ENCODE peak calls at places on chromosome 18, in eight cellular contexts. U is lower lobe of right lung, Q is uterus, A is Peyer's patch, P is adrenal gland, Z is small intestine, G is sigmoid colon, F is hepatocyte. E is an unnamed sample.

GRCh38 chr18:32707586-32707985 is 65.2 kb downstream of the KLHL14 start:
- DNase-seq in U (no peak), P (no peak), A (no peak), Q (no peak), Z (peak; percentile 9), F (peak; percentile 11), G (no peak), E (no peak)

GRCh38 chr18:39752351-39752750 is 2186.8 kb upstream of the CELF4 start:
- DNase-seq in G (no peak), F (no peak), Z (no peak), Q (no peak), U (no peak), P (no peak), A (no peak), E (no peak)

GRCh38 chr18:55449412-55450140 is 138.4 kb downstream of the TCF4 start:
- DNase-seq in A (no peak), P (no peak), U (no peak), Z (no peak), Q (no peak), G (no peak), F (no peak), E (peak; percentile 51)

GRCh38 chr18:65936678-65937077 is 185.9 kb downstream of the CDH7 start:
- DNase-seq in F (no peak), P (no peak), Z (no peak), G (no peak), Q (no peak), A (no peak), U (no peak), E (no peak)

GRCh38 chr18:73614812-73615211 is 532.8 kb downstream of the FBXO15 start:
- DNase-seq in P (no peak), G (no peak), Q (no peak), Z (no peak), U (no peak), A (no peak), F (no peak), E (no peak)

GRCh38 chr18:59566507-59566906 is 130.7 kb downstream of the CCBE1 start:
- DNase-seq in A (no peak), G (no peak), Q (peak; percentile 65), P (peak; percentile 21), U (no peak), F (peak; percentile 44), Z (no peak), E (no peak)

GRCh38 chr18:7567487-7568425 is 640 bp downstream of the PTPRM start:
- DNase-seq in G (peak; percentile 83), Z (peak; percentile 27), F (peak; percentile 77), Q (peak; percentile 57), P (peak; percentile 61), A (no peak), U (peak; percentile 68), E (no peak)

GRCh38 chr18:68916734-68917133 is 118.9 kb downstream of the CCDC102B start:
- DNase-seq in U (no peak), A (no peak), F (no peak), Q (no peak), Z (no peak), G (no peak), P (no peak), E (no peak)

GRCh38 chr18:24364177-24364576 is 33.4 kb downstream of the OSBPL1A start:
- DNase-seq in P (no peak), F (no peak), A (no peak), U (no peak), Z (no peak), Q (no peak), G (no peak), E (no peak)

GRCh38 chr18:79204889-79205807 is 136.0 kb downstream of the ATP9B start:
- DNase-seq in A (no peak), F (no peak), U (no peak), G (no peak), Z (no peak), P (no peak), Q (no peak), E (no peak)

GRCh38 chr18:43876286-43877082 is 599.2 kb upstream of the SYT4 start:
- DNase-seq in G (no peak), Q (peak; percentile 22), A (no peak), Z (no peak), F (peak; percentile 29), P (no peak), U (no peak), E (no peak)

GRCh38 chr18:34115409-34116081 is 109.2 kb downstream of the NOL4 start:
- DNase-seq in Q (no peak), A (no peak), F (no peak), G (no peak), Z (peak; percentile 35), P (no peak), U (no peak), E (no peak)

GRCh38 chr18:37512400-37512799 is 53.2 kb downstream of the CELF4 start:
- DNase-seq in G (no peak), Q (no peak), U (no peak), F (no peak), P (no peak), A (no peak), Z (no peak), E (no peak)

GRCh38 chr18:77086656-77087390 is 45.8 kb downstream of the MBP start:
- DNase-seq in U (no peak), Z (peak; percentile 47), A (no peak), G (no peak), F (peak; percentile 64), P (no peak), Q (no peak), E (no peak)

GRCh38 chr18:79856119-79857080 is 58.7 kb downstream of the KCNG2 start:
- DNase-seq in P (no peak), F (peak; percentile 73), Q (no peak), A (peak; percentile 22), U (no peak), G (no peak), Z (no peak), E (peak; percentile 9)

GRCh38 chr18:51235011-51235789 is 37.7 kb upstream of the MEX3C start:
- DNase-seq in U (no peak), Z (no peak), Q (no peak), G (no peak), F (peak; percentile 16), A (no peak), P (no peak), E (no peak)

GRCh38 chr18:25133879-25134278 is 218.1 kb downstream of the ZNF521 start:
- DNase-seq in P (no peak), A (no peak), G (no peak), F (no peak), Q (no peak), Z (no peak), U (no peak), E (no peak)

GRCh38 chr18:38025433-38026038 is 459.9 kb upstream of the CELF4 start:
- DNase-seq in P (no peak), G (no peak), A (no peak), F (peak; percentile 23), U (no peak), Z (no peak), Q (no peak), E (no peak)

GRCh38 chr18:37717656-37718055 is 152.1 kb upstream of the CELF4 start:
- DNase-seq in U (no peak), G (no peak), P (no peak), Z (no peak), F (no peak), Q (no peak), A (no peak), E (no peak)

GRCh38 chr18:59835656-59836379 is 64.0 kb upstream of the PMAIP1 start:
- DNase-seq in P (no peak), U (no peak), F (no peak), A (no peak), Q (no peak), G (no peak), Z (no peak), E (no peak)

GRCh38 chr18:51433296-51433695 is 235.8 kb upstream of the MEX3C start:
- DNase-seq in P (no peak), F (no peak), Z (no peak), U (no peak), G (no peak), Q (no peak), A (no peak), E (no peak)

DNA sequence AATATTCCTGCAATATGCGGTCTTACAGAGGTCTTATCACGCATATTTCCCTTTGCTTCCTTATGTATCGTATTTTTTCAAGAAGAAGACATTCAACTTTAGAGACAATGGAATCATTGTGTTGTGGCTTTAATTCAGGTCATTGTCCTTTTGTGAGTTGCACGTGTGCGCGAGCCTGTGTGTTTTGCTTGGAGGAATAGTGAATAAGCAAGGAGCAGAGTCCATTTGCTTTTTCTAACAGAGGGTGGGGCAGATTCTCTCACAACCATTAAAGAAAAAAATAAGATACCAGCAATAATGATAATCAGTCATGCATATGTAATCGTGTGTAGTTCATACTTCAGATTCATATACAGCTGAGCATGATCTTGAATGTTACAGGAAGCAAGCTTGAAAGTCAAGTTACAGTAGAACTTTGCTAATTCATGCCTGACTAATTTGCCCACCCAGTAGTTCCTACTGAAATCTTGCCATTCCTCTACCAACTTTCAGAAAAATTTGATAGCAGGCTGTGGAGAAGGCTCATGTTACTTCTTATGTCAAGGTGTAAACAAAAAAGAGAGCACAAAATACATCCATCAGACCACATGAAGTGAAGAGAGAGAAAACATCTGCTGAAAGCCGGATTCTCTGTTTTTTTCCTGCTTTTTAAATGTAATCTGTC is 243.7 kb downstream of the NEDD4L start:
- DNase-seq in F (peak; percentile 64), G (no peak), Z (peak; percentile 95), Q (no peak), P (no peak), U (no peak), A (no peak), E (no peak)
- H3K4me1 ChIP-seq in F (peaks cover 64% of the 10 kb centered on the region), G (peaks cover 59% of the 10 kb centered on the region), Z (no peaks in the 10 kb centered on the region), Q (no peaks in the 10 kb centered on the region), P (no peaks in the 10 kb centered on the region), U (peaks cover 61% of the 10 kb centered on the region), A (no peaks in the 10 kb centered on the region), E (no peaks in the 10 kb centered on the region)

GRCh38 chr18:50096766-50097435 is 98.0 kb downstream of the MYO5B start:
- DNase-seq in G (no peak), Q (no peak), Z (no peak), P (no peak), U (no peak), A (no peak), F (no peak), E (no peak)
- H3K4me3 ChIP-seq in G (no peak overlapping the region), Q (no peak overlapping the region), Z (no peak overlapping the region), P (no peak overlapping the region), U (no peak overlapping the region), A (no peak overlapping the region), F (no peak overlapping the region), E (no peak overlapping the region)

GRCh38 chr18:3357516-3357915 is 92.5 kb upstream of the TGIF1 start:
- DNase-seq in U (no peak), Q (no peak), G (no peak), P (no peak), A (no peak), F (no peak), Z (no peak), E (no peak)
- H3K4me1 ChIP-seq in U (no peaks in the 10 kb centered on the region), Q (no peaks in the 10 kb centered on the region), G (no peaks in the 10 kb centered on the region), P (no peaks in the 10 kb centered on the region), A (no peaks in the 10 kb centered on the region), F (no peaks in the 10 kb centered on the region), Z (no peaks in the 10 kb centered on the region), E (no peaks in the 10 kb centered on the region)

DNA sequence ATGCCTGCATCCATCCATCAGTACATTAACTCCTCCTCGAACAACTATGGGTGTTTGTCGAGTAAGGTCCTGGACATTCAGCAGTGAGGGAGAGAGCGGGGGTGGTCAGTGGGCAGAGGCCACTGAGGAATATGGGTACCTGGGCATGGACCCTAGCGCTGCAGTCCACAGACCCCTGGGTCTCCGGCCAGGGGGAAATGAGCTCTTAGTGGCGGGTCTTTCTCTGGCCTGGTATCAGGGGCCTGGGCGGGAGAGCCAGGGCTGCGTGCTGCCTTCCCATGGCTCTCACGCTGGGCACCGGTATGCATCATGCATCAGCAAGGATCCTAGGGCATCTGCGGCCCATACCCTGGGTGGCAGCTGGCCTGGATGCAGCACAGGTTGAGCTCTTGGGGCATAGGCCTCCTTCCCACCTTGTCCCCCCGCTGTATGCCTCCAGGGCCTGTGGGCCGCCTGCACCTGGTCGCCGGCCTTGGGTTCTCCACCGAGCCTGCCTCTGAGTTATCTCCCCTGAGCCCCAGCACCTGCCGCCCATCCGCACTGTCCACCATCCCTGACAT is 1.3 kb upstream of the MOCOS start:
- DNase-seq in P (no peak), A (no peak), G (no peak), F (no peak), U (no peak), Q (no peak), Z (no peak), E (no peak)
- H3K4me3 ChIP-seq in P (no peak overlapping the region), A (no peak overlapping the region), G (no peak overlapping the region), F (no peak overlapping the region), U (peak overlapping the region; percentile 78), Q (no peak overlapping the region), Z (no peak overlapping the region), E (no peak overlapping the region)

E was measured in OCI-LY7.